ENCODE peak calls at places on chromosomes 12 and 14, in ten cellular contexts. One of them, this sample, is unnamed.

GRCh38 chr12:28130625-28131598 is 59.3 kb upstream of the CCDC91 start:
- DNase-seq in SK-N-SH: no peak
- DNase-seq in stomach: no peak
- DNase-seq in HCT116: no peak
- DNase-seq in fibroblast of lung: peak; percentile 95
- DNase-seq in tibial nerve: no peak
- DNase-seq in neuronal stem cell: no peak
- DNase-seq in GM23248: peak; percentile 96
- DNase-seq in mesenchymal stem cell: peak; percentile 99
- DNase-seq in breast epithelium: no peak
- DNase-seq in this sample: no peak

GRCh38 chr14:36835145-36835544 is 173.5 kb downstream of the PAX9 start:
- DNase-seq in GM23248: no peak
- DNase-seq in fibroblast of lung: no peak
- DNase-seq in breast epithelium: no peak
- DNase-seq in SK-N-SH: no peak
- DNase-seq in HCT116: no peak
- DNase-seq in stomach: no peak
- DNase-seq in tibial nerve: no peak
- DNase-seq in mesenchymal stem cell: no peak
- DNase-seq in neuronal stem cell: no peak
- DNase-seq in this sample: no peak

GRCh38 chr12:100554608-100555077 is 18.8 kb upstream of the GAS2L3 start:
- DNase-seq in tibial nerve: peak; percentile 86
- DNase-seq in GM23248: peak; percentile 90
- DNase-seq in SK-N-SH: peak; percentile 77
- DNase-seq in HCT116: peak; percentile 86
- DNase-seq in stomach: no peak
- DNase-seq in neuronal stem cell: peak; percentile 73
- DNase-seq in fibroblast of lung: peak; percentile 93
- DNase-seq in mesenchymal stem cell: peak; percentile 91
- DNase-seq in breast epithelium: no peak
- DNase-seq in this sample: peak; percentile 69

GRCh38 chr14:75885829-75886228 is 96.0 kb downstream of the TGFB3 start:
- DNase-seq in SK-N-SH: no peak
- DNase-seq in stomach: no peak
- DNase-seq in fibroblast of lung: peak; percentile 59
- DNase-seq in GM23248: peak; percentile 87
- DNase-seq in neuronal stem cell: no peak
- DNase-seq in tibial nerve: no peak
- DNase-seq in breast epithelium: no peak
- DNase-seq in HCT116: no peak
- DNase-seq in mesenchymal stem cell: peak; percentile 65
- DNase-seq in this sample: no peak

GRCh38 chr14:35215110-35215872 is 76.9 kb upstream of the PSMA6 start:
- DNase-seq in SK-N-SH: no peak
- DNase-seq in GM23248: peak; percentile 67
- DNase-seq in stomach: no peak
- DNase-seq in HCT116: peak; percentile 38
- DNase-seq in mesenchymal stem cell: peak; percentile 79
- DNase-seq in fibroblast of lung: peak; percentile 83
- DNase-seq in neuronal stem cell: peak; percentile 30
- DNase-seq in tibial nerve: peak; percentile 17
- DNase-seq in breast epithelium: no peak
- DNase-seq in this sample: peak; percentile 22

GRCh38 chr12:40330180-40330579 is 105.4 kb downstream of the LRRK2 start:
- DNase-seq in neuronal stem cell: no peak
- DNase-seq in HCT116: no peak
- DNase-seq in SK-N-SH: no peak
- DNase-seq in GM23248: peak; percentile 8
- DNase-seq in mesenchymal stem cell: no peak
- DNase-seq in breast epithelium: no peak
- DNase-seq in fibroblast of lung: no peak
- DNase-seq in stomach: no peak
- DNase-seq in tibial nerve: no peak
- DNase-seq in this sample: no peak

GRCh38 chr12:101608301-101609133 is 13.7 kb downstream of the MYBPC1 start:
- DNase-seq in fibroblast of lung: no peak
- DNase-seq in GM23248: no peak
- DNase-seq in tibial nerve: no peak
- DNase-seq in stomach: peak; percentile 85
- DNase-seq in SK-N-SH: no peak
- DNase-seq in HCT116: no peak
- DNase-seq in mesenchymal stem cell: no peak
- DNase-seq in neuronal stem cell: no peak
- DNase-seq in breast epithelium: peak; percentile 77
- DNase-seq in this sample: no peak

GRCh38 chr12:123267991-123268843 is 3.4 kb downstream of the CDK2AP1 start:
- DNase-seq in breast epithelium: no peak
- DNase-seq in stomach: no peak
- DNase-seq in mesenchymal stem cell: no peak
- DNase-seq in GM23248: no peak
- DNase-seq in HCT116: no peak
- DNase-seq in SK-N-SH: peak; percentile 85
- DNase-seq in fibroblast of lung: no peak
- DNase-seq in tibial nerve: no peak
- DNase-seq in neuronal stem cell: no peak
- DNase-seq in this sample: peak; percentile 63

GRCh38 chr12:51033048-51033447 is 6.9 kb upstream of the SLC11A2 start:
- DNase-seq in fibroblast of lung: no peak
- DNase-seq in stomach: no peak
- DNase-seq in SK-N-SH: no peak
- DNase-seq in neuronal stem cell: no peak
- DNase-seq in HCT116: no peak
- DNase-seq in GM23248: no peak
- DNase-seq in breast epithelium: no peak
- DNase-seq in tibial nerve: no peak
- DNase-seq in mesenchymal stem cell: no peak
- DNase-seq in this sample: no peak

GRCh38 chr14:33657478-33657877 is 293.4 kb downstream of the EGLN3 start:
- DNase-seq in mesenchymal stem cell: peak; percentile 33
- DNase-seq in tibial nerve: no peak
- DNase-seq in neuronal stem cell: no peak
- DNase-seq in GM23248: peak; percentile 63
- DNase-seq in HCT116: no peak
- DNase-seq in SK-N-SH: no peak
- DNase-seq in stomach: no peak
- DNase-seq in fibroblast of lung: no peak
- DNase-seq in breast epithelium: no peak
- DNase-seq in this sample: no peak

GRCh38 chr12:56142184-56142784 is 10.1 kb upstream of the MYL6B start:
- DNase-seq in neuronal stem cell: no peak
- DNase-seq in fibroblast of lung: no peak
- DNase-seq in GM23248: no peak
- DNase-seq in stomach: no peak
- DNase-seq in HCT116: no peak
- DNase-seq in mesenchymal stem cell: no peak
- DNase-seq in SK-N-SH: no peak
- DNase-seq in tibial nerve: no peak
- DNase-seq in breast epithelium: no peak
- DNase-seq in this sample: no peak

GRCh38 chr12:56143870-56144269 is 8.5 kb upstream of the MYL6B start:
- DNase-seq in GM23248: no peak
- DNase-seq in neuronal stem cell: no peak
- DNase-seq in SK-N-SH: no peak
- DNase-seq in mesenchymal stem cell: no peak
- DNase-seq in breast epithelium: no peak
- DNase-seq in fibroblast of lung: no peak
- DNase-seq in tibial nerve: peak; percentile 30
- DNase-seq in stomach: no peak
- DNase-seq in HCT116: no peak
- DNase-seq in this sample: no peak

GRCh38 chr12:56143225-56143624 is 9.2 kb upstream of the MYL6B start:
- DNase-seq in stomach: no peak
- DNase-seq in SK-N-SH: no peak
- DNase-seq in GM23248: no peak
- DNase-seq in HCT116: no peak
- DNase-seq in neuronal stem cell: no peak
- DNase-seq in breast epithelium: no peak
- DNase-seq in mesenchymal stem cell: no peak
- DNase-seq in tibial nerve: no peak
- DNase-seq in fibroblast of lung: no peak
- DNase-seq in this sample: no peak

GRCh38 chr12:56134897-56135296 is 6.8 kb downstream of the ESYT1 start:
- DNase-seq in GM23248: no peak
- DNase-seq in mesenchymal stem cell: no peak
- DNase-seq in SK-N-SH: no peak
- DNase-seq in HCT116: no peak
- DNase-seq in breast epithelium: no peak
- DNase-seq in fibroblast of lung: no peak
- DNase-seq in neuronal stem cell: no peak
- DNase-seq in tibial nerve: no peak
- DNase-seq in stomach: no peak
- DNase-seq in this sample: no peak

DNA sequence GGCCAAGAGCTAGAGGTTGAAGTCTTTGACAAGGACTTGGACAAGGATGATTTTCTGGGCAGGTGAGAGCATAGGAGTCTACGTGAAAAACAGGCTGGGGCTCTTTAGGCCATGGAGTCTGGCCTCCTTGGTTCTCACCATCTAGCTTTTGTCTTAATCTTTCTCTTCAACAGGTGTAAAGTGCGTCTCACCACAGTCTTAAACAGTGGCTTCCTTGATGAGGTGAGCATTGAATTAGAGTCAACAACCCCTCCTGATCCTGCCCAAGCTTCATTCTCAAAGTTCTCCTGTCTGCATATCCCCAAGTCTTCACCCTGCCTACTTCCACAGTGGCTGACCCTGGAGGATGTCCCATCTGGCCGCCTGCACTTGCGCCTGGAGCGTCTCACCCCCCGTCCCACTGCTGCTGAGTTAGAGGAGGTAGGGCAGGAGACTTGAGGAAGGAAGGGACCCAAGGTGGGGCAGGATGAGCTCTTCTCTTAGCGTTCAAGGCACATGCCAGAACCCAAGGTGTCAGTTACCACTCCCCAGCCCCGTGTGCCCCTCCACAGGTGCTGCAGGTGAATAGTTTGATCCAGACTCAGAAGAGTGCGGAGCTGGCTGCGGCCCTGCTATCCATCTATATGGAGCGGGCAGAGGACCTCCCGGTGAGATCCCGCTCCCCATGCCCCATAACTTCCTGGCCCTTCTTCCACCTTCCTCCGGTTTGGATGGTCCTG is 9.9 kb downstream of the ESYT1 start:
- DNase-seq in SK-N-SH: no peak
- DNase-seq in GM23248: no peak
- DNase-seq in breast epithelium: no peak
- DNase-seq in neuronal stem cell: no peak
- DNase-seq in mesenchymal stem cell: no peak
- DNase-seq in stomach: no peak
- DNase-seq in fibroblast of lung: no peak
- DNase-seq in tibial nerve: no peak
- DNase-seq in HCT116: no peak
- DNase-seq in this sample: no peak
- H3K36me3 ChIP-seq in SK-N-SH: peaks cover 56% of the 10 kb centered on the region
- H3K36me3 ChIP-seq in GM23248: peaks cover 42% of the 10 kb centered on the region
- H3K36me3 ChIP-seq in breast epithelium: no peaks in the 10 kb centered on the region
- H3K36me3 ChIP-seq in neuronal stem cell: peaks cover 56% of the 10 kb centered on the region
- H3K36me3 ChIP-seq in mesenchymal stem cell: peaks cover 71% of the 10 kb centered on the region
- H3K36me3 ChIP-seq in stomach: peaks cover 99% of the 10 kb centered on the region
- H3K36me3 ChIP-seq in fibroblast of lung: peaks cover 35% of the 10 kb centered on the region
- H3K36me3 ChIP-seq in tibial nerve: no peaks in the 10 kb centered on the region
- H3K36me3 ChIP-seq in HCT116: peaks cover 40% of the 10 kb centered on the region
- H3K36me3 ChIP-seq in this sample: peaks cover 45% of the 10 kb centered on the region

DNA sequence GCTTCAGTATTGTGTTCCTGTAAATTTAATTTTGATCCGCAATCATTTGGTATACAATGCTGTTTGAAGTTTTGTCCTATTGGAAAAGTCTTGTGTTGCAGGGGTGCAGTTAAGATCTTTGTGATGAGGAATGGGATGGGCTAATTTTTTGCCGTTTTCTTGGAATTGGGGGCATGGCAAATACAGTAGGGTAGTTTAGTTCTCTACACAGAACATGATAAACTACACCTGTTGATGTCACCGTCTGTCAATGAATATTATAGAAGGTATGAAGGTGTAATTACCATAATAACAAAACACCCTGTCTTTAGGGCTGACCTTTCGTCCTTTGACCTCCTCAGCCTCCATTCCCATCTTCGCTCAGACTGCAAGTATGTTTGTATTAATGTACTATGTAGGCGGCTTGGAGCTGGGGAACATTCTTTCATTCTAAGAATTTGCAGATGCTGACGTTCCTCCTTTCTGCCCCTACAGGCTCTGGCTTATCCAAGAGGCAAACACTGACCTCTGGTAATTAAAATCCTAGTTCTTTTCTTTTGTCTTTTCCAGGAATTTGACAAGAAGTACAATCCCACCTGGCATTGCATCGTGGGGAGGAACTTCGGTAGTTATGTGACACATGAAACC is 1.7 kb downstream of the DYNLL1 start:
- DNase-seq in mesenchymal stem cell: no peak
- DNase-seq in breast epithelium: peak; percentile 25
- DNase-seq in SK-N-SH: no peak
- DNase-seq in GM23248: peak; percentile 48
- DNase-seq in fibroblast of lung: peak; percentile 20
- DNase-seq in stomach: no peak
- DNase-seq in neuronal stem cell: no peak
- DNase-seq in HCT116: no peak
- DNase-seq in tibial nerve: no peak
- DNase-seq in this sample: no peak
- H3K4me3 ChIP-seq in mesenchymal stem cell: no peak overlapping the region
- H3K4me3 ChIP-seq in breast epithelium: peak overlapping the region; percentile 77
- H3K4me3 ChIP-seq in SK-N-SH: peak overlapping the region; percentile 89
- H3K4me3 ChIP-seq in GM23248: peak overlapping the region; percentile 99
- H3K4me3 ChIP-seq in fibroblast of lung: peak overlapping the region; percentile 98
- H3K4me3 ChIP-seq in stomach: peak overlapping the region; percentile 93
- H3K4me3 ChIP-seq in neuronal stem cell: peak overlapping the region; percentile 86
- H3K4me3 ChIP-seq in HCT116: peak overlapping the region; percentile 93
- H3K4me3 ChIP-seq in tibial nerve: peak overlapping the region; percentile 93
- H3K4me3 ChIP-seq in this sample: peak overlapping the region; percentile 90

GRCh38 chr14:70189678-70190077 is 927 bp upstream of the SLC8A3 start:
- DNase-seq in mesenchymal stem cell: no peak
- DNase-seq in neuronal stem cell: no peak
- DNase-seq in HCT116: no peak
- DNase-seq in fibroblast of lung: no peak
- DNase-seq in tibial nerve: no peak
- DNase-seq in breast epithelium: no peak
- DNase-seq in stomach: no peak
- DNase-seq in SK-N-SH: peak; percentile 52
- DNase-seq in GM23248: no peak
- DNase-seq in this sample: peak; percentile 29
- H3K27me3 ChIP-seq in mesenchymal stem cell: peaks cover 40% of the 10 kb centered on the region
- H3K27me3 ChIP-seq in neuronal stem cell: peaks cover 56% of the 10 kb centered on the region
- H3K27me3 ChIP-seq in HCT116: peaks cover 17% of the 10 kb centered on the region
- H3K27me3 ChIP-seq in fibroblast of lung: peaks cover 3% of the 10 kb centered on the region
- H3K27me3 ChIP-seq in tibial nerve: peaks cover 50% of the 10 kb centered on the region
- H3K27me3 ChIP-seq in breast epithelium: peaks cover 67% of the 10 kb centered on the region
- H3K27me3 ChIP-seq in stomach: no peaks in the 10 kb centered on the region
- H3K27me3 ChIP-seq in SK-N-SH: peaks cover 20% of the 10 kb centered on the region
- H3K27me3 ChIP-seq in GM23248: peaks cover 18% of the 10 kb centered on the region
- H3K27me3 ChIP-seq in this sample: peaks cover 42% of the 10 kb centered on the region

DNA sequence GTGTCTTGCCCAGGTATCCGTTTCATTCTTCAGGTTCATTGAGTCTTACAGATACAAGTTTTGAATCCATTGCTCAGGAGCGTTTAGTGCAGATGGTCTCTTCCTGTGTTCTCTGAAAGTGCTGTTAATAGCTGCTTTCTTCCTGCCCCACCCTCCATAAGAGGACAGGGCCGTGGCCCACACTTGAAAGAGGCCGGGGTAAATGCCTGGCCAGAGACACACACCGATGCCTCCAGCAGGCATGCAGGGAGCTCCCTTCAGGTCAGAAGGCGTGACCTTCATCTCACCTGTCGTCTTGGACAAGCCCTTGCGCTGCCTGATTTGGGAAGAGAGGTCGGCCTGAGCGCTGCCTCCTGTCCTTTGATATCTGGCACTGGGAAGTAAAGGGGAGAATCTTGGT is 11.6 kb downstream of the PRKAB1 start:
- DNase-seq in neuronal stem cell: no peak
- DNase-seq in stomach: no peak
- DNase-seq in SK-N-SH: no peak
- DNase-seq in HCT116: no peak
- DNase-seq in GM23248: no peak
- DNase-seq in mesenchymal stem cell: no peak
- DNase-seq in breast epithelium: no peak
- DNase-seq in tibial nerve: no peak
- DNase-seq in fibroblast of lung: no peak
- DNase-seq in this sample: no peak
- H3K36me3 ChIP-seq in neuronal stem cell: peaks cover 49% of the 10 kb centered on the region
- H3K36me3 ChIP-seq in stomach: peaks cover 78% of the 10 kb centered on the region
- H3K36me3 ChIP-seq in SK-N-SH: peaks cover 78% of the 10 kb centered on the region
- H3K36me3 ChIP-seq in HCT116: peaks cover 41% of the 10 kb centered on the region
- H3K36me3 ChIP-seq in GM23248: peaks cover 42% of the 10 kb centered on the region
- H3K36me3 ChIP-seq in mesenchymal stem cell: peaks cover 59% of the 10 kb centered on the region
- H3K36me3 ChIP-seq in breast epithelium: peaks cover 21% of the 10 kb centered on the region
- H3K36me3 ChIP-seq in tibial nerve: peaks cover 10% of the 10 kb centered on the region
- H3K36me3 ChIP-seq in fibroblast of lung: peaks cover 20% of the 10 kb centered on the region
- H3K36me3 ChIP-seq in this sample: peaks cover 47% of the 10 kb centered on the region

This sample was measured in H7.